ENCODE peak calls at places on chromosomes 5 and 9, in five cellular contexts. O is A673, G is AG09309, U is IMR-90, Q is bronchial epithelial cell. R is an unnamed sample.

GRCh38 chr5:38404667-38405276 is 146.4 kb downstream of the EGFLAM start:
- DNase-seq in O (no peak), G (no peak), U (no peak), Q (peak), R (no peak)

GRCh38 chr9:18343799-18344198 is 130.2 kb upstream of the ADAMTSL1 start:
- DNase-seq in O (no peak), G (peak), U (peak), Q (peak), R (no peak)

GRCh38 chr5:147935032-147935431 is 28.7 kb upstream of the C5orf46 start:
- DNase-seq in O (peak), G (peak), U (peak), Q (peak), R (peak)

GRCh38 chr5:36152324-36153298 is 700 bp downstream of the SKP2 start:
- DNase-seq in O (peak), G (no peak), U (peak), Q (peak), R (no peak)

GRCh38 chr5:60377826-60378225 is 322.1 kb downstream of the DEPDC1B start:
- DNase-seq in O (no peak), G (no peak), U (no peak), Q (no peak), R (no peak)

GRCh38 chr9:76732341-76732958 is 31.8 kb upstream of the PCA3 start:
- DNase-seq in O (no peak), G (peak), U (no peak), Q (no peak), R (no peak)

GRCh38 chr5:127876384-127876783 is 173.2 kb downstream of the CCDC192 start:
- DNase-seq in O (no peak), G (no peak), U (no peak), Q (no peak), R (no peak)

GRCh38 chr9:133979124-133979920 is 12.8 kb downstream of the VAV2 start:
- DNase-seq in O (no peak), G (no peak), U (peak), Q (no peak), R (no peak)

GRCh38 chr9:26324787-26325186 is 567.8 kb downstream of the CAAP1 start:
- DNase-seq in O (no peak), G (no peak), U (peak), Q (no peak), R (no peak)

GRCh38 chr9:93193373-93193725 is 9.4 kb downstream of the WNK2 start:
- DNase-seq in O (no peak), G (no peak), U (no peak), Q (peak), R (no peak)

GRCh38 chr9:110337727-110338522 is at the start of gene TXNDC8:
- DNase-seq in O (no peak), G (peak), U (peak), Q (no peak), R (peak)

GRCh38 chr5:4700082-4700481 is 440.0 kb upstream of the ADAMTS16 start:
- DNase-seq in O (peak), G (no peak), U (no peak), Q (peak), R (peak)

GRCh38 chr5:73160239-73160671 is 12.7 kb upstream of the TMEM174 start:
- DNase-seq in O (no peak), G (no peak), U (no peak), Q (no peak), R (peak)

GRCh38 chr9:2109066-2109650 is 94.0 kb downstream of the SMARCA2 start:
- DNase-seq in O (peak), G (peak), U (peak), Q (no peak), R (peak)

GRCh38 chr9:137114613-137115393 is at the start of gene DPP7:
- DNase-seq in O (peak), G (no peak), U (peak), Q (no peak), R (no peak)

GRCh38 chr5:115333164-115333563 is 36.7 kb upstream of the CCDC112 start:
- DNase-seq in O (peak), G (no peak), U (peak), Q (no peak), R (no peak)

GRCh38 chr5:100270323-100270771 is 264.8 kb upstream of the FAM174A start:
- DNase-seq in O (no peak), G (no peak), U (no peak), Q (peak), R (peak)

GRCh38 chr9:35859310-35859994 is 10.7 kb downstream of the OR13J1 start:
- DNase-seq in O (peak), G (no peak), U (peak), Q (peak), R (no peak)

GRCh38 chr5:157252741-157253465 is 13.0 kb upstream of the CYFIP2 start:
- DNase-seq in O (no peak), G (peak), U (peak), Q (no peak), R (no peak)

GRCh38 chr9:107675476-107676264 is 186.1 kb upstream of the KLF4 start:
- DNase-seq in O (no peak), G (no peak), U (no peak), Q (no peak), R (no peak)

GRCh38 chr5:56269216-56269927 is 36.2 kb upstream of the ANKRD55 start:
- DNase-seq in O (peak), G (no peak), U (peak), Q (peak), R (peak)

GRCh38 chr5:81838307-81838906 is 87.5 kb upstream of the SSBP2 start:
- DNase-seq in O (peak), G (peak), U (peak), Q (peak), R (peak)

GRCh38 chr5:77282337-77283027 is 72.0 kb downstream of the PDE8B start:
- DNase-seq in O (no peak), G (peak), U (peak), Q (peak), R (peak)

GRCh38 chr5:68443091-68443490 is 227.5 kb downstream of the PIK3R1 start:
- DNase-seq in O (no peak), G (no peak), U (no peak), Q (no peak), R (no peak)

GRCh38 chr5:1772634-1773033 is 27.0 kb downstream of the MRPL36 start:
- DNase-seq in O (peak), G (no peak), U (peak), Q (no peak), R (peak)

GRCh38 chr9:121745396-121745695 is 93.9 kb downstream of the DAB2IP start:
- DNase-seq in O (no peak), G (no peak), U (no peak), Q (no peak), R (no peak)

GRCh38 chr9:99947395-99947794 is 40.9 kb downstream of the STX17 start:
- DNase-seq in O (no peak), G (no peak), U (no peak), Q (no peak), R (no peak)

GRCh38 chr9:128339761-128340690 is at the start of gene SLC27A4:
- DNase-seq in O (peak), G (no peak), U (peak), Q (peak), R (no peak)

GRCh38 chr9:95650720-95651119 is 133.9 kb upstream of the PTCH1 start:
- DNase-seq in O (no peak), G (no peak), U (no peak), Q (no peak), R (no peak)

GRCh38 chr9:129383415-129384088 is 205.5 kb upstream of the IER5L start:
- DNase-seq in O (peak), G (peak), U (peak), Q (peak), R (peak)

GRCh38 chr9:113622600-113623400 is 159.3 kb downstream of the RGS3 start:
- DNase-seq in O (peak), G (no peak), U (peak), Q (peak), R (peak)

GRCh38 chr5:129125819-129126218 is 31.3 kb downstream of the ISOC1 start:
- DNase-seq in O (no peak), G (no peak), U (no peak), Q (no peak), R (no peak)

GRCh38 chr5:18805376-18805775 is 1171.1 kb downstream of the TAF11L14 start:
- DNase-seq in O (no peak), G (no peak), U (no peak), Q (no peak), R (no peak)

GRCh38 chr9:124718928-124719327 is 52.2 kb downstream of the NR6A1 start:
- DNase-seq in O (no peak), G (no peak), U (no peak), Q (no peak), R (no peak)

GRCh38 chr5:82820958-82821880 is 256.0 kb downstream of the TMEM167A start:
- DNase-seq in O (peak), G (no peak), U (no peak), Q (no peak), R (no peak)

GRCh38 chr5:178312900-178313299 is 80.3 kb upstream of the PHYKPL start:
- DNase-seq in O (no peak), G (no peak), U (no peak), Q (peak), R (no peak)

GRCh38 chr5:38538161-38538560 is 18.3 kb downstream of the LIFR start:
- DNase-seq in O (no peak), G (no peak), U (no peak), Q (no peak), R (no peak)

DNA sequence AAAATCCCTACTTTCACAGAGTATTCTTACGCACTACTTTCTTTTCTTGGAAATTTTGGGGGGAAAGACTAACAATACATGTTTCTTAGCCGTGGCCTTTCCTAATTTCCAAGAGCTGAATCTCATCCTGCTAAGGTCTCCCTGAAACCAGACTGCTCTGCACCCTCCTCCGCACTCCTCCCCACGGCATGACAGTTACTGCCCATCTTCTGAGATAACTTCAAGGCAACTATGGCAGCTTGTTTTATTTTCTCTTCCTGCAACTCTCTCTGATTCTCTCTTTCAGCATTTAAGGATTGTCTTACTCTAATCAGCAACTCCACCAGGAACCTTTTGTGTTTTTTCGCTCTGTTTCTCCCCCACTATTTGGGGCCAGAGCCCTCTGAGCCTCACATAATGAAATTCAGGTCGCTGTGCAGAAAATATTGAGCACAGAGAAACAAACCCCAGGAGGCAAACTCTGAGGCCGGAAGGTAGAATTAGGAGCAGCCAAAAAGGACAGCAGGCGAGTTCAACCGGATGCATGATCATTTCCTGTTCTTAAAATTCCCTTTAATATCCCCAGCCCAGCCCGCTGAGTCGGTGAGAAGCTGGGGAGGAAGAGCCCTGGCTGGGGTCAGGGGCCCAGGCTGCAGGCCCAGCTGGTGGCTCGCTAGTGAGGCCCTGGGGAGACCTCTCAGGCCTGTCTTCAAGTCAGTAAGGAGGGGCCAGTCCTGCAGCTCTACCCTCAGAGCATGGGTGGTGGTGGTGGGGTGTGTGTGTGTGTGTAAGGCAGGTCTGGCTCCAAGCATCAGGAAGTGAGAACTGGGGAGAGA is 213.6 kb upstream of the S1PR3 start:
- DNase-seq in O (peak), G (no peak), U (peak), Q (no peak), R (no peak)
- H3K4me3 ChIP-seq in O (no peak), G (no peak), U (no peak), Q (no peak), R (no peak)

GRCh38 chr9:120522558-120522957 is 57.4 kb downstream of the CDK5RAP2 start:
- DNase-seq in O (no peak), G (no peak), U (no peak), Q (no peak), R (no peak)
- TF ChIP-seq CTCF in O (no peak), G (no peak), U (no peak), Q (no peak), R (no peak)

GRCh38 chr9:85713897-85714296 is 27.9 kb downstream of the AGTPBP1 start:
- DNase-seq in O (no peak), G (no peak), U (no peak), Q (no peak), R (no peak)
- H3K4me3 ChIP-seq in O (no peak), G (no peak), U (no peak), Q (no peak), R (no peak)

GRCh38 chr5:177041936-177042335 is 19.4 kb downstream of the ZNF346 start:
- DNase-seq in O (no peak), G (no peak), U (no peak), Q (no peak), R (no peak)
- TF ChIP-seq CTCF in O (no peak), G (no peak), U (no peak), Q (no peak), R (no peak)

GRCh38 chr5:141839015-141839513 is 39.1 kb downstream of the PCDH1 start:
- DNase-seq in O (peak), G (no peak), U (no peak), Q (no peak), R (no peak)
- H3K4me3 ChIP-seq in O (peak), G (no peak), U (no peak), Q (no peak), R (no peak)

GRCh38 chr9:6739218-6739617 is 18.6 kb upstream of the KDM4C start:
- DNase-seq in O (no peak), G (no peak), U (peak), Q (peak), R (no peak)
- TF ChIP-seq CTCF in O (peak), G (peak), U (peak), Q (no peak), R (peak)

GRCh38 chr9:758147-758546 is 83.3 kb upstream of the DMRT1 start:
- DNase-seq in O (no peak), G (no peak), U (no peak), Q (no peak), R (no peak)

GRCh38 chr9:752681-753200 is 88.8 kb upstream of the DMRT1 start:
- DNase-seq in O (no peak), G (no peak), U (peak), Q (no peak), R (no peak)

GRCh38 chr9:757246-757881 is 84.1 kb upstream of the DMRT1 start:
- DNase-seq in O (peak), G (peak), U (peak), Q (peak), R (no peak)

GRCh38 chr9:754150-754931 is 87.2 kb upstream of the DMRT1 start:
- DNase-seq in O (no peak), G (no peak), U (no peak), Q (no peak), R (no peak)

GRCh38 chr9:755454-756381 is 85.8 kb upstream of the DMRT1 start:
- DNase-seq in O (no peak), G (peak), U (peak), Q (peak), R (peak)
- H3K4me3 ChIP-seq in O (no peak), G (no peak), U (no peak), Q (no peak), R (no peak)

DNA sequence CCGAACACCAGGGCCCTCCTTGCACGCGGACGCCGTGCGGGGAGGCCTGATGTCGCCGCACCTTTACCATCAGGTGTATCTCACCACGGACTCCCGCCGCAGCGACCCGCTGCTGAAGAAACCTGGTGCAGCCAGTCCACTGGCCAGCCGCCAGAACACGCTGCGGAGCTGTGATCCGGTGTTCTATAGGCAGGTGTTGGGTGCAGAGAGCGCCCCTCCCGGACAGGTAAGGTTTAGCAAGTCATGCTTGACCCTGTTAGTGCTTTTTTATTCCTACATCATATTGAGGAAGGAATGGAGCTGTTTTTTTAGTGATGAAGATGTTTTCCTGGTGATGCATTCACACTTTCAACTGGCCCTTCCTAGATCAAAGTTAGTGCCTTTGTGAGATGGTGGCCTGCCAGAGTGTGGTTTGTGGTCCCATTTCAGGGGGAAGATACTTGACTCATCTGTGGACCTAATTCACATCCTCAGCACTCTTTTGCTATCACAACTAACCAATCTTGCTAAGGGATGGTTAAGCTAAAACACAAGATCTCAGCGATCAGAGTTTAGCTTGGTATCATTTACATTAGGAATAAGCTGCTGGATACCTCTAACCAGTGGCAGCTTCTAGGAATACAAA is 2.7 kb downstream of the PCDHGC3 start:
- DNase-seq in O (no peak), G (no peak), U (peak), Q (peak), R (no peak)
- TF ChIP-seq CTCF in O (peak), G (peak), U (no peak), Q (peak), R (peak)

GRCh38 chr5:113202904-113203716 is 226.5 kb downstream of the DCP2 start:
- DNase-seq in O (no peak), G (no peak), U (peak), Q (peak), R (peak)
- H3K4me3 ChIP-seq in O (no peak), G (no peak), U (no peak), Q (peak), R (peak)